ENCODE peak calls at places on chromosomes 6 and 20, in seven cellular contexts. One of them, this sample, is unnamed.

GRCh38 chr6:142946181-142946923 is 1.4 kb upstream of the HIVEP2 start:
- DNase-seq in BJ: peak
- DNase-seq in fibroblast of lung: peak
- DNase-seq in epithelial cell of esophagus: peak
- DNase-seq in bronchial epithelial cell: peak
- DNase-seq in endothelial cell of umbilical vein: peak
- DNase-seq in choroid plexus epithelial cell: peak
- DNase-seq in this sample: no peak

GRCh38 chr6:37809144-37809543 is 10.4 kb upstream of the ZFAND3 start:
- DNase-seq in BJ: no peak
- DNase-seq in fibroblast of lung: peak
- DNase-seq in epithelial cell of esophagus: peak
- DNase-seq in bronchial epithelial cell: peak
- DNase-seq in endothelial cell of umbilical vein: no peak
- DNase-seq in choroid plexus epithelial cell: peak
- DNase-seq in this sample: no peak

GRCh38 chr20:5127859-5128409 is 1.1 kb downstream of the CDS2 start:
- DNase-seq in BJ: no peak
- DNase-seq in fibroblast of lung: no peak
- DNase-seq in epithelial cell of esophagus: no peak
- DNase-seq in bronchial epithelial cell: no peak
- DNase-seq in endothelial cell of umbilical vein: no peak
- DNase-seq in choroid plexus epithelial cell: no peak
- DNase-seq in this sample: no peak

GRCh38 chr6:11036977-11037430 is 7.1 kb downstream of the ELOVL2 start:
- DNase-seq in BJ: no peak
- DNase-seq in fibroblast of lung: no peak
- DNase-seq in epithelial cell of esophagus: no peak
- DNase-seq in bronchial epithelial cell: no peak
- DNase-seq in endothelial cell of umbilical vein: no peak
- DNase-seq in choroid plexus epithelial cell: no peak
- DNase-seq in this sample: no peak

GRCh38 chr6:79671605-79672266 is 40.6 kb downstream of the SH3BGRL2 start:
- DNase-seq in BJ: no peak
- DNase-seq in fibroblast of lung: peak
- DNase-seq in epithelial cell of esophagus: peak
- DNase-seq in bronchial epithelial cell: peak
- DNase-seq in endothelial cell of umbilical vein: peak
- DNase-seq in choroid plexus epithelial cell: peak
- DNase-seq in this sample: peak

GRCh38 chr6:78910611-78911134 is 43.3 kb downstream of the IRAK1BP1 start:
- DNase-seq in BJ: no peak
- DNase-seq in fibroblast of lung: peak
- DNase-seq in epithelial cell of esophagus: peak
- DNase-seq in bronchial epithelial cell: peak
- DNase-seq in endothelial cell of umbilical vein: peak
- DNase-seq in choroid plexus epithelial cell: peak
- DNase-seq in this sample: no peak

GRCh38 chr20:49381558-49382493 is 100.6 kb downstream of the KCNB1 start:
- DNase-seq in BJ: no peak
- DNase-seq in fibroblast of lung: peak
- DNase-seq in epithelial cell of esophagus: peak
- DNase-seq in bronchial epithelial cell: peak
- DNase-seq in endothelial cell of umbilical vein: no peak
- DNase-seq in choroid plexus epithelial cell: peak
- DNase-seq in this sample: no peak

GRCh38 chr6:11772109-11772830 is 6.3 kb downstream of the ADTRP start:
- DNase-seq in BJ: peak
- DNase-seq in fibroblast of lung: peak
- DNase-seq in epithelial cell of esophagus: peak
- DNase-seq in bronchial epithelial cell: peak
- DNase-seq in endothelial cell of umbilical vein: peak
- DNase-seq in choroid plexus epithelial cell: peak
- DNase-seq in this sample: peak

GRCh38 chr6:81609736-81610135 is 142.7 kb downstream of the TENT5A start:
- DNase-seq in BJ: no peak
- DNase-seq in fibroblast of lung: no peak
- DNase-seq in epithelial cell of esophagus: no peak
- DNase-seq in bronchial epithelial cell: no peak
- DNase-seq in endothelial cell of umbilical vein: no peak
- DNase-seq in choroid plexus epithelial cell: no peak
- DNase-seq in this sample: no peak

GRCh38 chr6:142886431-142887170 is 58.4 kb downstream of the HIVEP2 start:
- DNase-seq in BJ: no peak
- DNase-seq in fibroblast of lung: peak
- DNase-seq in epithelial cell of esophagus: peak
- DNase-seq in bronchial epithelial cell: peak
- DNase-seq in endothelial cell of umbilical vein: peak
- DNase-seq in choroid plexus epithelial cell: peak
- DNase-seq in this sample: peak

GRCh38 chr6:30259140-30260035 is 46.2 kb upstream of the TRIM26 start:
- DNase-seq in BJ: peak
- DNase-seq in fibroblast of lung: peak
- DNase-seq in epithelial cell of esophagus: peak
- DNase-seq in bronchial epithelial cell: peak
- DNase-seq in endothelial cell of umbilical vein: peak
- DNase-seq in choroid plexus epithelial cell: peak
- DNase-seq in this sample: peak

GRCh38 chr20:53917145-53918009 is 153.0 kb downstream of the BCAS1 start:
- DNase-seq in BJ: no peak
- DNase-seq in fibroblast of lung: peak
- DNase-seq in epithelial cell of esophagus: peak
- DNase-seq in bronchial epithelial cell: peak
- DNase-seq in endothelial cell of umbilical vein: peak
- DNase-seq in choroid plexus epithelial cell: peak
- DNase-seq in this sample: no peak

GRCh38 chr6:168150551-168151444 is 71.8 kb upstream of the FRMD1 start:
- DNase-seq in BJ: no peak
- DNase-seq in fibroblast of lung: no peak
- DNase-seq in epithelial cell of esophagus: no peak
- DNase-seq in bronchial epithelial cell: no peak
- DNase-seq in endothelial cell of umbilical vein: no peak
- DNase-seq in choroid plexus epithelial cell: no peak
- DNase-seq in this sample: no peak

GRCh38 chr6:109045423-109046012 is 49.1 kb downstream of the SESN1 start:
- DNase-seq in BJ: no peak
- DNase-seq in fibroblast of lung: no peak
- DNase-seq in epithelial cell of esophagus: no peak
- DNase-seq in bronchial epithelial cell: no peak
- DNase-seq in endothelial cell of umbilical vein: no peak
- DNase-seq in choroid plexus epithelial cell: no peak
- DNase-seq in this sample: no peak

GRCh38 chr6:12440981-12441380 is 150.8 kb downstream of the EDN1 start:
- DNase-seq in BJ: no peak
- DNase-seq in fibroblast of lung: peak
- DNase-seq in epithelial cell of esophagus: peak
- DNase-seq in bronchial epithelial cell: peak
- DNase-seq in endothelial cell of umbilical vein: peak
- DNase-seq in choroid plexus epithelial cell: peak
- DNase-seq in this sample: no peak

DNA sequence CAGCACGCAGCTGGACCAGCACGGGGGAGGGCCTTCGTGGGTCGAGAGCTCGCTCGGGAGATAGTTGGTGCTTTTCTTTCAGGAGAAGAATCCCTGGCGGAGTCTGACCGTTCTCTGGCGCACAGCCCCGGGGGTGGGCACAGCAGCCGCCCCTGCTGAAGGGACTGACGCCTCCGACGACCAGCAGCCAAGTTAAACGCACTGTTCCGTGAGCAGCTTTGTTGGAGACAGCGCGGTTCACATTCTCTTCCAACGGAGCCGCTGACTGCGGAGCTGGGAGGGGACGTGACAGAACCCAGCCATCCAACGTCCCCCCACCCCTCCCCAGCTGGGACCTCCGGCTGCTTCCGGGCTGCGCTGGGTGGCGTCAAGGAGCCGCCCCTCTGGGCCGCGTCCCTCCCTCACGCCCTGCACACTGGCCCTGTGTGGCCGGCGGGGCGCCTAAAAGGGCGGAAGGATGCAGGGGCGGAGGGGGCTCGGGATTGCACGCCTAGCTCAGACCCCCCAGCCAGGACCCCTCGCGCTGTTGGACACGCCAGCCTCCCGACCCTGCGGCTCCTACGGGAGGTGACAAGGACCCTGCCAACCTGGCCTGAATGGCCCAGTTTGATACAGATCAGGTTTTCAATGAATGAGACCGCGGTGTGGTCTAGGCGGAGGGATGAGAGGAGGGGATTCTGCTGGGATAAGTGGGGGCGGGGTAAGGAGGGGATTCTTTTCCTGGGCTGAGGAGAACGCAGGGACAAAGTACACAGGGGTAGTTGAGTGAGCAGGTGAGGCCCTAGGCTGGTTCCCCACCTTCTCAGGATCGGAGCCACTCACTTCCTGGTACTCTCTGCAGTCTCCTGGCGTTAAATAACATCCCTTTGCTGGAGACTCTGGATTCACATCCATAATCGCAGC is 36.4 kb upstream of the KHDC1 start:
- DNase-seq in BJ: no peak
- DNase-seq in fibroblast of lung: peak
- DNase-seq in epithelial cell of esophagus: no peak
- DNase-seq in bronchial epithelial cell: no peak
- DNase-seq in endothelial cell of umbilical vein: no peak
- DNase-seq in choroid plexus epithelial cell: peak
- DNase-seq in this sample: no peak
- H3K4me3 ChIP-seq in BJ: peak
- H3K4me3 ChIP-seq in fibroblast of lung: peak
- H3K4me3 ChIP-seq in epithelial cell of esophagus: peak
- H3K4me3 ChIP-seq in bronchial epithelial cell: peak
- H3K4me3 ChIP-seq in endothelial cell of umbilical vein: peak
- H3K4me3 ChIP-seq in choroid plexus epithelial cell: peak
- H3K4me3 ChIP-seq in this sample: peak

GRCh38 chr20:38305541-38305940 is 1.6 kb downstream of the BPI start:
- DNase-seq in BJ: no peak
- DNase-seq in fibroblast of lung: no peak
- DNase-seq in epithelial cell of esophagus: no peak
- DNase-seq in bronchial epithelial cell: no peak
- DNase-seq in endothelial cell of umbilical vein: no peak
- DNase-seq in choroid plexus epithelial cell: no peak
- DNase-seq in this sample: no peak
- TF ChIP-seq CTCF in BJ: no peak
- TF ChIP-seq CTCF in fibroblast of lung: no peak
- TF ChIP-seq CTCF in epithelial cell of esophagus: no peak
- TF ChIP-seq CTCF in bronchial epithelial cell: no peak
- TF ChIP-seq CTCF in endothelial cell of umbilical vein: no peak
- TF ChIP-seq CTCF in choroid plexus epithelial cell: no peak
- TF ChIP-seq CTCF in this sample: no peak

GRCh38 chr6:157239671-157240058 is 83.7 kb downstream of the TMEM242 start:
- DNase-seq in BJ: no peak
- DNase-seq in fibroblast of lung: no peak
- DNase-seq in epithelial cell of esophagus: no peak
- DNase-seq in bronchial epithelial cell: no peak
- DNase-seq in endothelial cell of umbilical vein: no peak
- DNase-seq in choroid plexus epithelial cell: no peak
- DNase-seq in this sample: no peak

GRCh38 chr6:157240059-157240959 is 83.0 kb downstream of the TMEM242 start:
- DNase-seq in BJ: no peak
- DNase-seq in fibroblast of lung: peak
- DNase-seq in epithelial cell of esophagus: peak
- DNase-seq in bronchial epithelial cell: no peak
- DNase-seq in endothelial cell of umbilical vein: no peak
- DNase-seq in choroid plexus epithelial cell: no peak
- DNase-seq in this sample: no peak

GRCh38 chr6:157241411-157241979 is 81.8 kb downstream of the TMEM242 start:
- DNase-seq in BJ: no peak
- DNase-seq in fibroblast of lung: no peak
- DNase-seq in epithelial cell of esophagus: peak
- DNase-seq in bronchial epithelial cell: no peak
- DNase-seq in endothelial cell of umbilical vein: no peak
- DNase-seq in choroid plexus epithelial cell: no peak
- DNase-seq in this sample: no peak

GRCh38 chr6:157239148-157239547 is 84.2 kb downstream of the TMEM242 start:
- DNase-seq in BJ: no peak
- DNase-seq in fibroblast of lung: no peak
- DNase-seq in epithelial cell of esophagus: no peak
- DNase-seq in bronchial epithelial cell: no peak
- DNase-seq in endothelial cell of umbilical vein: no peak
- DNase-seq in choroid plexus epithelial cell: no peak
- DNase-seq in this sample: no peak

DNA sequence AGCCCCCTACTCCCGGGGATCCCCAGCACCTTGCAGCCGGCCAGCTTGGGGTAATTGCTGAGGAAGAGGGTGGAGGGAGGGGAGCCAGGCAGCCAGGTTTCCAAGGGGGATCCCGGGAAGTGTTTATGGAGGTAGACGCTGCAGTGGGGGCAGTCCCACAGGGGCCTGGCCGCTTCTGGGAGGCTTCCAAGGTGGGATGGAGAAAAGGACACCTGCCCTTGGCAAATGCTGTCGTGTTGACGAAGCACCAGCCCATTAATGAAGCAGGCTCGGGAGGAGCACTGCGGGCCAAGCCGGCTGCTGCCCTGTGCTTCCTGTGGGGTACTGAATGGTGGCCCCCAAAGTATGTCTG is 82.4 kb downstream of the TMEM242 start:
- DNase-seq in BJ: no peak
- DNase-seq in fibroblast of lung: no peak
- DNase-seq in epithelial cell of esophagus: no peak
- DNase-seq in bronchial epithelial cell: no peak
- DNase-seq in endothelial cell of umbilical vein: no peak
- DNase-seq in choroid plexus epithelial cell: no peak
- DNase-seq in this sample: no peak
- H3K4me3 ChIP-seq in BJ: no peak
- H3K4me3 ChIP-seq in fibroblast of lung: no peak
- H3K4me3 ChIP-seq in epithelial cell of esophagus: no peak
- H3K4me3 ChIP-seq in bronchial epithelial cell: no peak
- H3K4me3 ChIP-seq in endothelial cell of umbilical vein: no peak
- H3K4me3 ChIP-seq in choroid plexus epithelial cell: no peak
- H3K4me3 ChIP-seq in this sample: no peak

GRCh38 chr20:16599257-16599656 is 26.0 kb upstream of the KIF16B start:
- DNase-seq in BJ: no peak
- DNase-seq in fibroblast of lung: no peak
- DNase-seq in epithelial cell of esophagus: no peak
- DNase-seq in bronchial epithelial cell: no peak
- DNase-seq in endothelial cell of umbilical vein: no peak
- DNase-seq in choroid plexus epithelial cell: no peak
- DNase-seq in this sample: no peak

GRCh38 chr20:16595376-16595775 is 22.1 kb upstream of the KIF16B start:
- DNase-seq in BJ: no peak
- DNase-seq in fibroblast of lung: no peak
- DNase-seq in epithelial cell of esophagus: no peak
- DNase-seq in bronchial epithelial cell: no peak
- DNase-seq in endothelial cell of umbilical vein: no peak
- DNase-seq in choroid plexus epithelial cell: no peak
- DNase-seq in this sample: no peak

GRCh38 chr20:16601019-16601418 is 27.8 kb upstream of the KIF16B start:
- DNase-seq in BJ: no peak
- DNase-seq in fibroblast of lung: no peak
- DNase-seq in epithelial cell of esophagus: no peak
- DNase-seq in bronchial epithelial cell: no peak
- DNase-seq in endothelial cell of umbilical vein: no peak
- DNase-seq in choroid plexus epithelial cell: no peak
- DNase-seq in this sample: no peak

DNA sequence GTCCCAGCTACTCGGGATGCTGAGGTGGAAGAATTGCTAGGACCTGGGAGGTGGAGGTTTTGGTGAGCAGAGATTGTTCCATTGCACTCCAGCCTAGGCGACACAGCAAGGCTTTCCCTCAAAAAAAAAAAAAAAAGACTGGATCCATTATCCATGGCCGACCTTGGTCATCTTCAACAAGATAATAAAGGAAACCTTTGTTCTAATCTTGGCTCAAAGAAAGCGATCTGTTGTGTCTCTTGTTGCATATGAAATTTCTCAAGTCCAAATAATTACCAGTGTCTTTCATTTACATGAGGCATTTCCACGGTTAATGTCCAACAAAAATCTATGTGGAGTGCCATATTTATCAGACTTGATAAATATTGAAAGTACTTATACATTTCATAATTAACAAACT is 23.7 kb upstream of the KIF16B start:
- DNase-seq in BJ: no peak
- DNase-seq in fibroblast of lung: no peak
- DNase-seq in epithelial cell of esophagus: no peak
- DNase-seq in bronchial epithelial cell: no peak
- DNase-seq in endothelial cell of umbilical vein: no peak
- DNase-seq in choroid plexus epithelial cell: no peak
- DNase-seq in this sample: no peak
- TF ChIP-seq CTCF in BJ: no peak
- TF ChIP-seq CTCF in fibroblast of lung: no peak
- TF ChIP-seq CTCF in epithelial cell of esophagus: no peak
- TF ChIP-seq CTCF in bronchial epithelial cell: no peak
- TF ChIP-seq CTCF in endothelial cell of umbilical vein: no peak
- TF ChIP-seq CTCF in choroid plexus epithelial cell: no peak
- TF ChIP-seq CTCF in this sample: no peak

This sample was measured in epithelial cell of proximal tubule.